ENCODE peak calls at places on chromosomes 2 and 18, in nine cellular contexts. Y is adrenal gland, C is spleen, Q is NT2/D1, W is aorta, G is lower lobe of right lung, R is tibial artery, D is hepatocyte, A is mammary epithelial cell. J is an unnamed sample. For H3K4me1 and H3K36me3, the result is how much of the 10 kb centered on the place peaks cover.

GRCh38 chr18:51195602-51196115 is 1.8 kb downstream of the MEX3C start:
- DNase-seq in Y (peak), D (peak), A (peak), Q (peak), W (no peak), G (no peak), C (no peak), R (no peak), J (peak)

GRCh38 chr2:191625016-191625415 is 52.9 kb upstream of the NABP1 start:
- DNase-seq in R (no peak), W (peak), Y (peak), G (peak), C (peak), Q (no peak), D (no peak), A (no peak), J (no peak)

GRCh38 chr2:101418704-101419663 is 31.7 kb upstream of the CREG2 start:
- DNase-seq in C (no peak), G (no peak), Q (peak), A (peak), R (peak), W (no peak), Y (peak), D (peak), J (peak)

GRCh38 chr2:14661163-14661562 is 28.6 kb downstream of the LRATD1 start:
- DNase-seq in G (no peak), Y (no peak), W (no peak), Q (peak), D (no peak), R (no peak), A (no peak), C (no peak), J (no peak)

GRCh38 chr2:111632661-111633060 is 251.3 kb downstream of the ANAPC1 start:
- DNase-seq in Q (no peak), C (no peak), Y (no peak), D (no peak), G (no peak), W (no peak), R (no peak), A (no peak), J (no peak)

GRCh38 chr2:226716126-226716525 is 83.5 kb downstream of the IRS1 start:
- DNase-seq in D (no peak), Q (no peak), G (no peak), Y (no peak), W (no peak), R (no peak), C (no peak), A (no peak), J (no peak)

GRCh38 chr2:46836295-46837111 is 79.1 kb downstream of the MCFD2 start:
- DNase-seq in G (no peak), C (no peak), Q (no peak), R (no peak), W (no peak), A (peak), Y (no peak), D (no peak), J (no peak)

GRCh38 chr18:47953471-47953931 is 23.0 kb upstream of the SMAD2 start:
- DNase-seq in A (peak), Q (no peak), C (no peak), Y (peak), W (peak), G (peak), R (peak), D (no peak), J (no peak)

GRCh38 chr18:23689616-23690504 is 607 bp downstream of the LAMA3 start:
- DNase-seq in D (peak), C (peak), R (no peak), W (peak), A (peak), G (peak), Q (no peak), Y (peak), J (no peak)

GRCh38 chr18:72470391-72470790 is 73.8 kb downstream of the CBLN2 start:
- DNase-seq in G (no peak), R (no peak), A (no peak), Q (no peak), Y (no peak), D (no peak), C (no peak), W (no peak), J (no peak)

GRCh38 chr2:228669751-228670150 is 488.3 kb upstream of the SPHKAP start:
- DNase-seq in Y (no peak), R (no peak), C (no peak), W (no peak), A (no peak), D (no peak), Q (no peak), G (no peak), J (no peak)

GRCh38 chr18:23934252-23934651 is 80.3 kb upstream of the TTC39C start:
- DNase-seq in R (no peak), G (no peak), Y (no peak), D (no peak), A (no peak), Q (no peak), C (no peak), W (no peak), J (no peak)

GRCh38 chr2:75632813-75633212 is 13.8 kb upstream of the MRPL19 start:
- DNase-seq in A (no peak), Y (peak), W (no peak), C (no peak), Q (no peak), G (no peak), D (no peak), R (no peak), J (no peak)

GRCh38 chr2:120886967-120887672 is 151.5 kb downstream of the GLI2 start:
- DNase-seq in C (no peak), G (peak), W (peak), Y (no peak), D (no peak), Q (no peak), R (no peak), A (no peak), J (no peak)

GRCh38 chr2:183250061-183250460 is 125.8 kb downstream of the NUP35 start:
- DNase-seq in Y (no peak), A (peak), R (no peak), G (no peak), C (no peak), Q (no peak), D (no peak), W (no peak), J (no peak)

GRCh38 chr2:43184339-43184895 is 42.0 kb downstream of the ZFP36L2 start:
- DNase-seq in C (no peak), Y (no peak), Q (no peak), G (no peak), A (peak), R (no peak), D (peak), W (no peak), J (no peak)

GRCh38 chr18:77981874-77982273 is 732.2 kb downstream of the GALR1 start:
- DNase-seq in Y (no peak), G (no peak), Q (no peak), C (no peak), W (no peak), R (no peak), D (no peak), A (no peak), J (no peak)

GRCh38 chr2:235140801-235141081 is 188.9 kb downstream of the SH3BP4 start:
- DNase-seq in A (no peak), C (no peak), R (no peak), G (no peak), Q (no peak), W (no peak), Y (no peak), D (no peak), J (no peak)

GRCh38 chr2:164538250-164538866 is 82.9 kb downstream of the GRB14 start:
- DNase-seq in R (no peak), D (peak), A (peak), Y (peak), G (no peak), W (no peak), C (no peak), Q (peak), J (peak)

GRCh38 chr2:3463156-3463835 is 56.0 kb downstream of the ADI1 start:
- DNase-seq in Y (no peak), A (no peak), W (no peak), R (no peak), C (no peak), G (peak), Q (no peak), D (no peak), J (no peak)

GRCh38 chr2:219510512-219511135 is 3.7 kb upstream of the ASIC4 start:
- DNase-seq in Q (no peak), Y (no peak), A (no peak), W (no peak), C (no peak), R (no peak), D (no peak), G (no peak), J (no peak)
- H3K4me1 ChIP-seq in Q (under half), Y (under half), A (under half), W (under half), C (under half), R (under half), D (under half), G (under half), J (under half)

DNA sequence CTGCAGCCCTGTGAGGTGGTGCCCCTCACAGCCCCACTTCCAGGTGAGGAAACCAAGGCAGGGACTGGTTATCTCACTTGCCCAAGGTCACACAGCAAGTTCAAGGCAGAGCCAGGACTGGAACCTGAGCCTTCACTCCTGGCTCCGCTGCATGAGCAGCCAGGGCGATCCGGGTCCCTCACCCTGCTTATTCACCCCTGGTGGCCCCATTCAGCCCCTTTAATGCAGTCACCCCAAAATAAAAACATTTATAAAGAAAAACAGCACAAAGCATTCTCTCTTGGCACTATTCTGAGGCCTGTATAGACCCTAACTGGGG is 57.3 kb downstream of the POLR1A start:
- DNase-seq in G (no peak), C (no peak), Y (no peak), A (no peak), W (no peak), Q (no peak), D (no peak), R (no peak), J (no peak)
- H3K36me3 ChIP-seq in G (half or more), C (half or more), Y (under half), A (under half), W (under half), Q (half or more), D (under half), R (half or more), J (half or more)

DNA sequence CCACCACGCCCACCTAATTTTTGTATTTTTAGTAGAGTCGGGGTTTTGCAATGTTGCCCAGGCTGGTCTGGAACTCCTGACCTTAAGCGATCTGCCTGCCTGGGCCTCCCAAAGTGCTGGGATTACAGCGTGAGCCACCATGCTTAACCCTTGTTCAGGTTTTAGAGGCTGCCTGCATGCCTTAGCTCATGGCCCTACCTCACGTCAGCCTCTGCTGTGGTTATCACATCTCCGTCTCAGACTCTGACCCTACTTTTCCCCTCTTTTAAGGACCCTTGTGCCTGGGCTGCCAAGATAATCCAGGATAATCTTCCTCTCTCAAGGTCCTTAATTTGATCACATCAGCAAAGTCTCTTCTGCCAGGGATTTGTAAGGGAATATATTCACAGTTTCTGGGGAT is 98.2 kb upstream of the PMAIP1 start:
- DNase-seq in Y (no peak), C (no peak), Q (no peak), D (no peak), R (no peak), W (no peak), A (no peak), G (no peak), J (no peak)
- H3K4me3 ChIP-seq in Y (no peak), C (no peak), Q (no peak), D (no peak), R (no peak), W (no peak), A (no peak), G (no peak), J (no peak)

GRCh38 chr2:149388120-149388816 is 57.9 kb downstream of the LYPD6 start:
- DNase-seq in W (no peak), C (no peak), A (no peak), D (no peak), G (no peak), Y (no peak), R (no peak), Q (no peak), J (peak)
- H3K4me1 ChIP-seq in W (under half), C (under half), A (under half), D (under half), G (under half), Y (under half), R (under half), Q (under half), J (under half)

DNA sequence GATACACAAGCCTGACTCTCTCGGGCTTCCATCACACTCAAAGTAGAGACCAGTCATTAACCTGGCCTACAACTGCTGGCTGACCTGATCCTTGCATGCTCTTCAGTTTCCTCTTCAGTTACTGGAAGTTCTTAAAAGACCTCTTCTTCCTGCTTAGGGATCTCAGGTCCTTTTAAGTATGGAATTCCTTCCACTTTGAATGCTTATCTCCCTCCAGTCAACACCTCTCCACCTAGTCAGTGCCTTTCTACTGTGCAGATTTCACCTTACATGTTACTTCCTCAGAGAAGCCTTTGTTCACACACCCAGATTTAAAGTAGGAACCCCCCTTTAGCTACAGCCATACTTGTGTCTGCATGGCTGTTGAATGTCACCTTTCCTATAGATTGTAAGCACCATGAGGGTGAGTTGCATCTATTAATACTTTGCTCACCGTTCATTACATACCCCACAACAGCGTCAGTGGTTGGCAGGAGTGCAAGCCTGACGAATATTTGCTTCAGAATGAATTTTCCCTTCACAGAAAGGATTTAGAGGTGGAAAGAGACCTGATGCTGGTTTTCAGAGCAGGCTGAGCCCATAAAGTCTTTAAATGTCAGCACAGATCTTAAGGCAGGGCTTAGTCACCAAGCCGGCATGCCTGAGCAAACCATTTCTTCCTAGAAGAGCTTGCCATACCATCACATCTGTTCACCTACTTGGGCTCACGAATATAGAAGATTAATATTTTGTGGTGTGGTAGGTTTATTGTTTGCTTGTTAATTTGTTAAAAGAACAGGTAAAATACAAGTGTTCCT is 90.1 kb downstream of the ACVR1 start:
- DNase-seq in G (no peak), Q (no peak), R (no peak), C (no peak), D (no peak), W (no peak), A (peak), Y (no peak), J (no peak)
- H3K36me3 ChIP-seq in G (under half), Q (under half), R (under half), C (under half), D (under half), W (under half), A (under half), Y (under half), J (under half)